ENCODE peak calls at places on chromosomes 11 and 22, in seven cellular contexts. One of them, this sample, is unnamed.
A peak's percentile ranks its signal among the peaks of the same experiment; 100 is the strongest.

GRCh38 chr11:1342946-1343345 is 33.5 kb upstream of the TOLLIP start:
- DNase-seq in GM20000: no peak
- DNase-seq in testis: no peak
- DNase-seq in EH: no peak
- DNase-seq in HL-60: no peak
- DNase-seq in pulmonary artery endothelial cell: no peak
- DNase-seq in NCI-H510A treated with DMSO at 0.1 percent for 48 hours: no peak
- DNase-seq in this sample: no peak

GRCh38 chr11:134527382-134528243 is 115.6 kb upstream of the B3GAT1 start:
- DNase-seq in GM20000: no peak
- DNase-seq in testis: peak; percentile 16
- DNase-seq in EH: no peak
- DNase-seq in HL-60: no peak
- DNase-seq in pulmonary artery endothelial cell: no peak
- DNase-seq in NCI-H510A treated with DMSO at 0.1 percent for 48 hours: no peak
- DNase-seq in this sample: no peak

GRCh38 chr11:61687420-61687819 is 7.2 kb downstream of the DAGLA start:
- DNase-seq in GM20000: no peak
- DNase-seq in testis: no peak
- DNase-seq in EH: no peak
- DNase-seq in HL-60: no peak
- DNase-seq in pulmonary artery endothelial cell: no peak
- DNase-seq in NCI-H510A treated with DMSO at 0.1 percent for 48 hours: no peak
- DNase-seq in this sample: no peak

GRCh38 chr11:30445056-30445455 is 122.2 kb downstream of the ARL14EP start:
- DNase-seq in GM20000: no peak
- DNase-seq in testis: no peak
- DNase-seq in EH: no peak
- DNase-seq in HL-60: no peak
- DNase-seq in pulmonary artery endothelial cell: no peak
- DNase-seq in NCI-H510A treated with DMSO at 0.1 percent for 48 hours: no peak
- DNase-seq in this sample: no peak

GRCh38 chr22:48256041-48256739 is 1493.7 kb downstream of the TBC1D22A start:
- DNase-seq in GM20000: no peak
- DNase-seq in testis: no peak
- DNase-seq in EH: no peak
- DNase-seq in HL-60: no peak
- DNase-seq in pulmonary artery endothelial cell: no peak
- DNase-seq in NCI-H510A treated with DMSO at 0.1 percent for 48 hours: no peak
- DNase-seq in this sample: no peak

GRCh38 chr11:304915-305833 is 2.4 kb upstream of the IFITM2 start:
- DNase-seq in GM20000: peak; percentile 85
- DNase-seq in testis: peak; percentile 88
- DNase-seq in EH: peak; percentile 79
- DNase-seq in HL-60: no peak
- DNase-seq in pulmonary artery endothelial cell: peak; percentile 43
- DNase-seq in NCI-H510A treated with DMSO at 0.1 percent for 48 hours: no peak
- DNase-seq in this sample: peak; percentile 64

GRCh38 chr11:46490576-46491100 is 99.1 kb upstream of the CHRM4 start:
- DNase-seq in GM20000: no peak
- DNase-seq in testis: no peak
- DNase-seq in EH: peak; percentile 24
- DNase-seq in HL-60: no peak
- DNase-seq in pulmonary artery endothelial cell: no peak
- DNase-seq in NCI-H510A treated with DMSO at 0.1 percent for 48 hours: no peak
- DNase-seq in this sample: no peak

GRCh38 chr22:37259540-37260029 is 15.5 kb upstream of the RAC2 start:
- DNase-seq in GM20000: no peak
- DNase-seq in testis: peak; percentile 57
- DNase-seq in EH: peak; percentile 59
- DNase-seq in HL-60: no peak
- DNase-seq in pulmonary artery endothelial cell: no peak
- DNase-seq in NCI-H510A treated with DMSO at 0.1 percent for 48 hours: no peak
- DNase-seq in this sample: no peak

GRCh38 chr11:69267395-69267805 is 26.6 kb upstream of the MYEOV start:
- DNase-seq in GM20000: no peak
- DNase-seq in testis: no peak
- DNase-seq in EH: no peak
- DNase-seq in HL-60: no peak
- DNase-seq in pulmonary artery endothelial cell: peak; percentile 24
- DNase-seq in NCI-H510A treated with DMSO at 0.1 percent for 48 hours: no peak
- DNase-seq in this sample: no peak

GRCh38 chr22:35103756-35104155 is 37.8 kb downstream of the ISX start:
- DNase-seq in GM20000: no peak
- DNase-seq in testis: no peak
- DNase-seq in EH: no peak
- DNase-seq in HL-60: no peak
- DNase-seq in pulmonary artery endothelial cell: no peak
- DNase-seq in NCI-H510A treated with DMSO at 0.1 percent for 48 hours: no peak
- DNase-seq in this sample: no peak

GRCh38 chr11:8033312-8033715 is 46.2 kb downstream of the EIF3F start:
- DNase-seq in GM20000: peak; percentile 87
- DNase-seq in testis: peak; percentile 89
- DNase-seq in EH: peak; percentile 87
- DNase-seq in HL-60: no peak
- DNase-seq in pulmonary artery endothelial cell: peak; percentile 46
- DNase-seq in NCI-H510A treated with DMSO at 0.1 percent for 48 hours: peak; percentile 11
- DNase-seq in this sample: peak; percentile 46

GRCh38 chr11:108906329-108906728 is 241.5 kb downstream of the DDX10 start:
- DNase-seq in GM20000: no peak
- DNase-seq in testis: no peak
- DNase-seq in EH: peak; percentile 94
- DNase-seq in HL-60: no peak
- DNase-seq in pulmonary artery endothelial cell: peak; percentile 97
- DNase-seq in NCI-H510A treated with DMSO at 0.1 percent for 48 hours: no peak
- DNase-seq in this sample: no peak

GRCh38 chr11:45885921-45886721 is 670 bp downstream of the MAPK8IP1 start:
- DNase-seq in GM20000: no peak
- DNase-seq in testis: no peak
- DNase-seq in EH: no peak
- DNase-seq in HL-60: no peak
- DNase-seq in pulmonary artery endothelial cell: no peak
- DNase-seq in NCI-H510A treated with DMSO at 0.1 percent for 48 hours: no peak
- DNase-seq in this sample: no peak

GRCh38 chr22:46673205-46673604 is 53.0 kb downstream of the GRAMD4 start:
- DNase-seq in GM20000: no peak
- DNase-seq in testis: no peak
- DNase-seq in EH: peak; percentile 7
- DNase-seq in HL-60: no peak
- DNase-seq in pulmonary artery endothelial cell: no peak
- DNase-seq in NCI-H510A treated with DMSO at 0.1 percent for 48 hours: no peak
- DNase-seq in this sample: no peak

GRCh38 chr11:18457435-18457834 is 1.8 kb downstream of the LDHAL6A start:
- DNase-seq in GM20000: no peak
- DNase-seq in testis: no peak
- DNase-seq in EH: peak; percentile 4
- DNase-seq in HL-60: no peak
- DNase-seq in pulmonary artery endothelial cell: peak; percentile 35
- DNase-seq in NCI-H510A treated with DMSO at 0.1 percent for 48 hours: no peak
- DNase-seq in this sample: no peak

GRCh38 chr22:20629401-20629800 is 122.0 kb downstream of the MED15 start:
- DNase-seq in GM20000: no peak
- DNase-seq in testis: no peak
- DNase-seq in EH: no peak
- DNase-seq in HL-60: no peak
- DNase-seq in pulmonary artery endothelial cell: no peak
- DNase-seq in NCI-H510A treated with DMSO at 0.1 percent for 48 hours: no peak
- DNase-seq in this sample: no peak

GRCh38 chr11:46519351-46519750 is 74.5 kb downstream of the AMBRA1 start:
- DNase-seq in GM20000: no peak
- DNase-seq in testis: no peak
- DNase-seq in EH: peak; percentile 3
- DNase-seq in HL-60: no peak
- DNase-seq in pulmonary artery endothelial cell: no peak
- DNase-seq in NCI-H510A treated with DMSO at 0.1 percent for 48 hours: no peak
- DNase-seq in this sample: no peak

GRCh38 chr22:17637490-17638181 is 921 bp upstream of the BCL2L13 start:
- DNase-seq in GM20000: no peak
- DNase-seq in testis: peak; percentile 76
- DNase-seq in EH: no peak
- DNase-seq in HL-60: no peak
- DNase-seq in pulmonary artery endothelial cell: no peak
- DNase-seq in NCI-H510A treated with DMSO at 0.1 percent for 48 hours: peak; percentile 39
- DNase-seq in this sample: no peak

GRCh38 chr11:69022268-69022667 is 9.2 kb upstream of the MRGPRF start:
- DNase-seq in GM20000: no peak
- DNase-seq in testis: no peak
- DNase-seq in EH: no peak
- DNase-seq in HL-60: no peak
- DNase-seq in pulmonary artery endothelial cell: no peak
- DNase-seq in NCI-H510A treated with DMSO at 0.1 percent for 48 hours: no peak
- DNase-seq in this sample: no peak

GRCh38 chr11:114001416-114001815 is 26.5 kb downstream of the HTR3A start:
- DNase-seq in GM20000: no peak
- DNase-seq in testis: no peak
- DNase-seq in EH: no peak
- DNase-seq in HL-60: no peak
- DNase-seq in pulmonary artery endothelial cell: no peak
- DNase-seq in NCI-H510A treated with DMSO at 0.1 percent for 48 hours: no peak
- DNase-seq in this sample: no peak

GRCh38 chr22:35034963-35035362 is 31.0 kb upstream of the ISX start:
- DNase-seq in GM20000: no peak
- DNase-seq in testis: no peak
- DNase-seq in EH: no peak
- DNase-seq in HL-60: no peak
- DNase-seq in pulmonary artery endothelial cell: no peak
- DNase-seq in NCI-H510A treated with DMSO at 0.1 percent for 48 hours: no peak
- DNase-seq in this sample: no peak

GRCh38 chr11:46321757-46322156 is 25.5 kb upstream of the DGKZ start:
- DNase-seq in GM20000: no peak
- DNase-seq in testis: no peak
- DNase-seq in EH: no peak
- DNase-seq in HL-60: peak; percentile 91
- DNase-seq in pulmonary artery endothelial cell: no peak
- DNase-seq in NCI-H510A treated with DMSO at 0.1 percent for 48 hours: no peak
- DNase-seq in this sample: no peak